ENCODE peak calls at places on chromosome 17, in four cellular contexts. One of them, this sample, is unnamed.

GRCh38 chr17:45997624-45998023 is 1.4 kb upstream of the STH start:
- DNase-seq in sciatic nerve: no peak
- DNase-seq in AG09309: no peak
- DNase-seq in HEK293T: no peak
- DNase-seq in this sample: no peak

GRCh38 chr17:81601525-81602120 is 35.3 kb downstream of the NPLOC4 start:
- DNase-seq in sciatic nerve: no peak
- DNase-seq in AG09309: no peak
- DNase-seq in HEK293T: peak
- DNase-seq in this sample: no peak

GRCh38 chr17:45895969-45896793 is 1.8 kb downstream of the MAPT start:
- DNase-seq in sciatic nerve: no peak
- DNase-seq in AG09309: no peak
- DNase-seq in HEK293T: no peak
- DNase-seq in this sample: no peak

GRCh38 chr17:65181237-65182061 is 44.3 kb downstream of the RGS9 start:
- DNase-seq in sciatic nerve: no peak
- DNase-seq in AG09309: no peak
- DNase-seq in HEK293T: no peak
- DNase-seq in this sample: no peak

GRCh38 chr17:35022536-35023063 is 40.9 kb downstream of the RFFL start:
- DNase-seq in sciatic nerve: peak
- DNase-seq in AG09309: peak
- DNase-seq in HEK293T: no peak
- DNase-seq in this sample: peak

GRCh38 chr17:44345497-44346026 is 460 bp downstream of the GRN start:
- DNase-seq in sciatic nerve: no peak
- DNase-seq in AG09309: no peak
- DNase-seq in HEK293T: peak
- DNase-seq in this sample: no peak

GRCh38 chr17:73628642-73629552 is 15.3 kb downstream of the SDK2 start:
- DNase-seq in sciatic nerve: no peak
- DNase-seq in AG09309: no peak
- DNase-seq in HEK293T: no peak
- DNase-seq in this sample: no peak

GRCh38 chr17:76547183-76547641 is 7.4 kb downstream of the PRCD start:
- DNase-seq in sciatic nerve: peak
- DNase-seq in AG09309: no peak
- DNase-seq in HEK293T: peak
- DNase-seq in this sample: peak

GRCh38 chr17:81250286-81251090 is 11.4 kb downstream of the NDUFAF8 start:
- DNase-seq in sciatic nerve: no peak
- DNase-seq in AG09309: no peak
- DNase-seq in HEK293T: no peak
- DNase-seq in this sample: no peak

GRCh38 chr17:34366529-34367107 is 3.6 kb upstream of the CCL1 start:
- DNase-seq in sciatic nerve: no peak
- DNase-seq in AG09309: no peak
- DNase-seq in HEK293T: no peak
- DNase-seq in this sample: no peak

GRCh38 chr17:66557886-66558285 is 255.5 kb downstream of the PRKCA start:
- DNase-seq in sciatic nerve: no peak
- DNase-seq in AG09309: no peak
- DNase-seq in HEK293T: no peak
- DNase-seq in this sample: no peak

GRCh38 chr17:47931848-47932247 is 9.5 kb upstream of the PNPO start:
- DNase-seq in sciatic nerve: no peak
- DNase-seq in AG09309: no peak
- DNase-seq in HEK293T: no peak
- DNase-seq in this sample: no peak

GRCh38 chr17:2421315-2422147 is 20.7 kb upstream of the MNT start:
- DNase-seq in sciatic nerve: no peak
- DNase-seq in AG09309: no peak
- DNase-seq in HEK293T: no peak
- DNase-seq in this sample: no peak

GRCh38 chr17:58691701-58692238 is at the start of gene TEX14:
- DNase-seq in sciatic nerve: peak
- DNase-seq in AG09309: no peak
- DNase-seq in HEK293T: no peak
- DNase-seq in this sample: no peak

GRCh38 chr17:40333781-40334453 is 24.9 kb downstream of the RARA start:
- DNase-seq in sciatic nerve: no peak
- DNase-seq in AG09309: no peak
- DNase-seq in HEK293T: no peak
- DNase-seq in this sample: no peak

GRCh38 chr17:65514082-65514481 is 47.4 kb downstream of the AXIN2 start:
- DNase-seq in sciatic nerve: no peak
- DNase-seq in AG09309: no peak
- DNase-seq in HEK293T: no peak
- DNase-seq in this sample: peak

GRCh38 chr17:58556833-58557250 is 42.4 kb upstream of the MTMR4 start:
- DNase-seq in sciatic nerve: no peak
- DNase-seq in AG09309: no peak
- DNase-seq in HEK293T: no peak
- DNase-seq in this sample: no peak

GRCh38 chr17:35521150-35521549 is 16.3 kb downstream of the SLFN12L start:
- DNase-seq in sciatic nerve: no peak
- DNase-seq in AG09309: no peak
- DNase-seq in HEK293T: no peak
- DNase-seq in this sample: no peak

GRCh38 chr17:79707441-79707850 is 23.3 kb upstream of the ENPP7 start:
- DNase-seq in sciatic nerve: no peak
- DNase-seq in AG09309: no peak
- DNase-seq in HEK293T: no peak
- DNase-seq in this sample: no peak

GRCh38 chr17:80964231-80964856 is 27.3 kb upstream of the CHMP6 start:
- DNase-seq in sciatic nerve: no peak
- DNase-seq in AG09309: no peak
- DNase-seq in HEK293T: no peak
- DNase-seq in this sample: no peak

GRCh38 chr17:76545918-76546555 is 6.2 kb downstream of the PRCD start:
- DNase-seq in sciatic nerve: no peak
- DNase-seq in AG09309: no peak
- DNase-seq in HEK293T: no peak
- DNase-seq in this sample: no peak

GRCh38 chr17:79093270-79093669 is 18.6 kb downstream of the ENGASE start:
- DNase-seq in sciatic nerve: no peak
- DNase-seq in AG09309: no peak
- DNase-seq in HEK293T: no peak
- DNase-seq in this sample: no peak

GRCh38 chr17:44689492-44690217 is at the start of gene CCDC43:
- DNase-seq in sciatic nerve: peak
- DNase-seq in AG09309: peak
- DNase-seq in HEK293T: peak
- DNase-seq in this sample: peak

GRCh38 chr17:39225974-39226683 is 384 bp upstream of the STAC2 start:
- DNase-seq in sciatic nerve: peak
- DNase-seq in AG09309: no peak
- DNase-seq in HEK293T: peak
- DNase-seq in this sample: no peak

GRCh38 chr17:47663997-47664941 is 14.6 kb downstream of the KPNB1 start:
- DNase-seq in sciatic nerve: no peak
- DNase-seq in AG09309: no peak
- DNase-seq in HEK293T: peak
- DNase-seq in this sample: no peak

GRCh38 chr17:41910701-41911391 is 7.9 kb downstream of the ACLY start:
- DNase-seq in sciatic nerve: no peak
- DNase-seq in AG09309: peak
- DNase-seq in HEK293T: no peak
- DNase-seq in this sample: peak

GRCh38 chr17:32954477-32954876 is 26.5 kb downstream of the TMEM98 start:
- DNase-seq in sciatic nerve: no peak
- DNase-seq in AG09309: no peak
- DNase-seq in HEK293T: no peak
- DNase-seq in this sample: no peak

GRCh38 chr17:49965522-49965905 is 3.5 kb upstream of the DLX4 start:
- DNase-seq in sciatic nerve: no peak
- DNase-seq in AG09309: no peak
- DNase-seq in HEK293T: no peak
- DNase-seq in this sample: no peak

GRCh38 chr17:28298449-28298848 is 20.6 kb upstream of the TMEM97 start:
- DNase-seq in sciatic nerve: no peak
- DNase-seq in AG09309: no peak
- DNase-seq in HEK293T: no peak
- DNase-seq in this sample: no peak

GRCh38 chr17:76453431-76453743 is 435 bp upstream of the UBE2O start:
- DNase-seq in sciatic nerve: no peak
- DNase-seq in AG09309: no peak
- DNase-seq in HEK293T: no peak
- DNase-seq in this sample: no peak

GRCh38 chr17:77400445-77400870 is 259.7 kb downstream of the SEC14L1 start:
- DNase-seq in sciatic nerve: no peak
- DNase-seq in AG09309: no peak
- DNase-seq in HEK293T: no peak
- DNase-seq in this sample: no peak

GRCh38 chr17:70678889-70679288 is 509.6 kb downstream of the KCNJ2 start:
- DNase-seq in sciatic nerve: no peak
- DNase-seq in AG09309: no peak
- DNase-seq in HEK293T: no peak
- DNase-seq in this sample: no peak

GRCh38 chr17:60720763-60721531 is 43.3 kb downstream of the BCAS3 start:
- DNase-seq in sciatic nerve: no peak
- DNase-seq in AG09309: peak
- DNase-seq in HEK293T: peak
- DNase-seq in this sample: no peak

GRCh38 chr17:62790554-62790953 is 17.6 kb downstream of the MARCHF10 start:
- DNase-seq in sciatic nerve: no peak
- DNase-seq in AG09309: no peak
- DNase-seq in HEK293T: no peak
- DNase-seq in this sample: no peak

GRCh38 chr17:3843935-3844516 is 2.0 kb downstream of the NCBP3 start:
- DNase-seq in sciatic nerve: no peak
- DNase-seq in AG09309: no peak
- DNase-seq in HEK293T: peak
- DNase-seq in this sample: no peak

GRCh38 chr17:76523084-76524037 is 14.1 kb downstream of the CYGB start:
- DNase-seq in sciatic nerve: peak
- DNase-seq in AG09309: no peak
- DNase-seq in HEK293T: peak
- DNase-seq in this sample: no peak

GRCh38 chr17:10875984-10876555 is 38.2 kb upstream of the PIRT start:
- DNase-seq in sciatic nerve: peak
- DNase-seq in AG09309: no peak
- DNase-seq in HEK293T: peak
- DNase-seq in this sample: no peak

GRCh38 chr17:76337413-76337777 is 16.3 kb downstream of the PRPSAP1 start:
- DNase-seq in sciatic nerve: no peak
- DNase-seq in AG09309: no peak
- DNase-seq in HEK293T: no peak
- DNase-seq in this sample: no peak

GRCh38 chr17:43669971-43670644 is 8.4 kb upstream of the MEOX1 start:
- DNase-seq in sciatic nerve: no peak
- DNase-seq in AG09309: no peak
- DNase-seq in HEK293T: peak
- DNase-seq in this sample: no peak